ENCODE peak calls at places on chromosome 1, in seven cellular contexts. F is HCEC 1CT; Y is upper lobe of right lung; S is activated naive CD8-positive, alpha-beta T cell treated with anti-CD3 and anti-CD28 coated beads for 36 hours; Q is stimulated activated naive B cell treated with anti-CD40 and anti-IgM and Interleukin-4, amounts not matched to agents 10 μg/mL and 1 μg/mL and 100 μg/mL, for 72 hours; B is SJSA1; O is COR-L47. N is an unnamed sample.

GRCh38 chr1:21587602-21587953 is 78.4 kb downstream of the ALPL start:
- DNase-seq in F (no peak), Y (no peak), S (no peak), Q (no peak), B (no peak), O (no peak), N (no peak)

GRCh38 chr1:53376742-53377437 is 49.0 kb upstream of the LRP8 start:
- DNase-seq in F (no peak), Y (peak), S (no peak), Q (no peak), B (peak), O (peak), N (no peak)

GRCh38 chr1:83554174-83554573 is 444.8 kb downstream of the TTLL7 start:
- DNase-seq in F (no peak), Y (no peak), S (no peak), Q (no peak), B (no peak), O (no peak), N (no peak)

GRCh38 chr1:228647523-228648444 is 87.5 kb upstream of the RHOU start:
- DNase-seq in F (peak), Y (peak), S (peak), Q (no peak), B (peak), O (peak), N (peak)

GRCh38 chr1:114695430-114696093 is at the start of gene AMPD1:
- DNase-seq in F (peak), Y (no peak), S (no peak), Q (no peak), B (no peak), O (no peak), N (no peak)

GRCh38 chr1:171254859-171255258 is 6.6 kb downstream of the FMO1 start:
- DNase-seq in F (peak), Y (no peak), S (no peak), Q (no peak), B (no peak), O (no peak), N (no peak)

GRCh38 chr1:7407980-7408770 is 362.9 kb upstream of the VAMP3 start:
- DNase-seq in F (no peak), Y (peak), S (no peak), Q (no peak), B (peak), O (no peak), N (no peak)

GRCh38 chr1:229407206-229408026 is 26.5 kb downstream of the ACTA1 start:
- DNase-seq in F (no peak), Y (peak), S (peak), Q (no peak), B (no peak), O (no peak), N (no peak)

GRCh38 chr1:76352741-76353435 is 278.3 kb downstream of the ST6GALNAC3 start:
- DNase-seq in F (no peak), Y (no peak), S (no peak), Q (no peak), B (no peak), O (no peak), N (no peak)

GRCh38 chr1:247681288-247681897 is 1.9 kb upstream of the OR13G1 start:
- DNase-seq in F (peak), Y (no peak), S (peak), Q (peak), B (no peak), O (peak), N (peak)

GRCh38 chr1:232983817-232984567 is 33.6 kb downstream of the NTPCR start:
- DNase-seq in F (no peak), Y (no peak), S (no peak), Q (no peak), B (no peak), O (no peak), N (no peak)

GRCh38 chr1:234871710-234872262 is 256.9 kb downstream of the TOMM20 start:
- DNase-seq in F (no peak), Y (no peak), S (no peak), Q (no peak), B (peak), O (no peak), N (no peak)

GRCh38 chr1:200958597-200958996 is 63.9 kb downstream of the INAVA start:
- DNase-seq in F (no peak), Y (peak), S (no peak), Q (no peak), B (no peak), O (no peak), N (no peak)

GRCh38 chr1:3312894-3313578 is 141.4 kb upstream of the ARHGEF16 start:
- DNase-seq in F (peak), Y (peak), S (peak), Q (peak), B (peak), O (no peak), N (peak)

GRCh38 chr1:28249013-28249870 is 10.1 kb upstream of the SESN2 start:
- DNase-seq in F (peak), Y (peak), S (peak), Q (no peak), B (no peak), O (peak), N (peak)

GRCh38 chr1:154324669-154325582 is at the start of gene ATP8B2:
- DNase-seq in F (peak), Y (peak), S (peak), Q (peak), B (peak), O (peak), N (peak)

GRCh38 chr1:9201421-9202239 is 32.9 kb upstream of the H6PD start:
- DNase-seq in F (peak), Y (no peak), S (peak), Q (no peak), B (no peak), O (no peak), N (no peak)

GRCh38 chr1:5901841-5902240 is 90.4 kb downstream of the NPHP4 start:
- DNase-seq in F (no peak), Y (no peak), S (no peak), Q (no peak), B (no peak), O (no peak), N (no peak)

GRCh38 chr1:5390497-5390896 is 601.7 kb downstream of the NPHP4 start:
- DNase-seq in F (no peak), Y (no peak), S (peak), Q (no peak), B (no peak), O (no peak), N (peak)

GRCh38 chr1:88983791-88984552 is 8.5 kb downstream of the KYAT3 start:
- DNase-seq in F (peak), Y (no peak), S (no peak), Q (no peak), B (no peak), O (peak), N (no peak)

GRCh38 chr1:209883341-209883971 is 54.6 kb upstream of the SYT14 start:
- DNase-seq in F (peak), Y (no peak), S (no peak), Q (no peak), B (peak), O (no peak), N (no peak)

GRCh38 chr1:73862343-73862742 is 335.6 kb downstream of the LRRIQ3 start:
- DNase-seq in F (no peak), Y (no peak), S (no peak), Q (no peak), B (no peak), O (no peak), N (no peak)

GRCh38 chr1:47722909-47723580 is 274.1 kb downstream of the TRABD2B start:
- DNase-seq in F (no peak), Y (no peak), S (no peak), Q (no peak), B (no peak), O (no peak), N (no peak)

GRCh38 chr1:85581802-85582686 is 1.5 kb downstream of the CCN1 start:
- DNase-seq in F (peak), Y (peak), S (no peak), Q (no peak), B (peak), O (no peak), N (no peak)

GRCh38 chr1:243977104-243977503 is 74.0 kb upstream of the ZBTB18 start:
- DNase-seq in F (no peak), Y (no peak), S (no peak), Q (no peak), B (no peak), O (no peak), N (no peak)

GRCh38 chr1:11629626-11630025 is 24.6 kb downstream of the FBXO2 start:
- DNase-seq in F (no peak), Y (no peak), S (no peak), Q (no peak), B (no peak), O (no peak), N (no peak)

GRCh38 chr1:241460098-241460873 is 59.3 kb downstream of the FH start:
- DNase-seq in F (no peak), Y (no peak), S (no peak), Q (no peak), B (no peak), O (no peak), N (no peak)

N was measured in stimulated activated naive CD8-positive, alpha-beta T cell treated with anti-CD3 and anti-CD28 coated beads, Interleukin-15, amount 100 ng/mL, for 72 hours.